ENCODE peak calls at places on chromosomes 11 and 22, in four cellular contexts. One of them, this sample, is unnamed.

GRCh38 chr11:63602296-63602695 is 11.9 kb downstream of the PLAAT3 start:
- DNase-seq in mesenchymal stem cell: no peak
- DNase-seq in keratinocyte: no peak
- DNase-seq in PC-3: no peak
- DNase-seq in this sample: peak; percentile 47

GRCh38 chr11:43648888-43649287 is 31.6 kb upstream of the HSD17B12 start:
- DNase-seq in PC-3: no peak
- DNase-seq in mesenchymal stem cell: no peak
- DNase-seq in keratinocyte: no peak
- DNase-seq in this sample: no peak

GRCh38 chr11:36354221-36355003 is 58.3 kb downstream of the PRR5L start:
- DNase-seq in keratinocyte: peak; percentile 60
- DNase-seq in mesenchymal stem cell: peak; percentile 33
- DNase-seq in PC-3: peak; percentile 47
- DNase-seq in this sample: no peak

GRCh38 chr11:61377461-61378160 is 14.8 kb upstream of the TMEM216 start:
- DNase-seq in keratinocyte: no peak
- DNase-seq in PC-3: no peak
- DNase-seq in mesenchymal stem cell: peak; percentile 78
- DNase-seq in this sample: peak; percentile 87

GRCh38 chr11:117613521-117613920 is 183.5 kb downstream of the DSCAML1 start:
- DNase-seq in keratinocyte: no peak
- DNase-seq in mesenchymal stem cell: no peak
- DNase-seq in PC-3: no peak
- DNase-seq in this sample: no peak

GRCh38 chr22:22031183-22031560 is 48.6 kb upstream of the TOP3B start:
- DNase-seq in keratinocyte: no peak
- DNase-seq in mesenchymal stem cell: no peak
- DNase-seq in PC-3: no peak
- DNase-seq in this sample: no peak

GRCh38 chr11:119031912-119032280 is 1.2 kb upstream of the SLC37A4 start:
- DNase-seq in PC-3: no peak
- DNase-seq in mesenchymal stem cell: no peak
- DNase-seq in keratinocyte: no peak
- DNase-seq in this sample: no peak

GRCh38 chr11:71490044-71490730 is 36.9 kb upstream of the KRTAP5-7 start:
- DNase-seq in keratinocyte: no peak
- DNase-seq in mesenchymal stem cell: no peak
- DNase-seq in PC-3: no peak
- DNase-seq in this sample: no peak

GRCh38 chr22:21691773-21692172 is 26.0 kb downstream of the PPIL2 start:
- DNase-seq in mesenchymal stem cell: no peak
- DNase-seq in keratinocyte: no peak
- DNase-seq in PC-3: no peak
- DNase-seq in this sample: no peak

GRCh38 chr11:77152846-77153245 is 24.8 kb downstream of the MYO7A start:
- DNase-seq in keratinocyte: no peak
- DNase-seq in PC-3: no peak
- DNase-seq in mesenchymal stem cell: no peak
- DNase-seq in this sample: peak; percentile 23

GRCh38 chr22:26835929-26836528 is 178.6 kb downstream of the MIAT start:
- DNase-seq in PC-3: peak; percentile 45
- DNase-seq in keratinocyte: no peak
- DNase-seq in mesenchymal stem cell: peak; percentile 34
- DNase-seq in this sample: peak; percentile 39

GRCh38 chr11:34650528-34650927 is 29.6 kb downstream of the EHF start:
- DNase-seq in PC-3: no peak
- DNase-seq in keratinocyte: no peak
- DNase-seq in mesenchymal stem cell: no peak
- DNase-seq in this sample: peak; percentile 43

GRCh38 chr11:19980957-19981669 is 179.2 kb downstream of the DBX1 start:
- DNase-seq in PC-3: no peak
- DNase-seq in keratinocyte: no peak
- DNase-seq in mesenchymal stem cell: peak; percentile 91
- DNase-seq in this sample: peak; percentile 86

GRCh38 chr11:66891849-66892660 is 35.2 kb downstream of the LRFN4 start:
- DNase-seq in mesenchymal stem cell: peak; percentile 94
- DNase-seq in keratinocyte: peak; percentile 96
- DNase-seq in PC-3: peak; percentile 99
- DNase-seq in this sample: peak; percentile 97

GRCh38 chr11:10511046-10511711 is 29.8 kb downstream of the RNF141 start:
- DNase-seq in mesenchymal stem cell: no peak
- DNase-seq in PC-3: no peak
- DNase-seq in keratinocyte: no peak
- DNase-seq in this sample: no peak

GRCh38 chr11:60719406-60719805 is 5.1 kb upstream of the MS4A18 start:
- DNase-seq in keratinocyte: no peak
- DNase-seq in PC-3: no peak
- DNase-seq in mesenchymal stem cell: no peak
- DNase-seq in this sample: no peak

GRCh38 chr11:45163956-45164575 is 17.6 kb downstream of the PRDM11 start:
- DNase-seq in PC-3: no peak
- DNase-seq in keratinocyte: no peak
- DNase-seq in mesenchymal stem cell: no peak
- DNase-seq in this sample: peak; percentile 60

GRCh38 chr11:38950882-38951281 is 2352.8 kb upstream of the RAG2 start:
- DNase-seq in mesenchymal stem cell: peak; percentile 1
- DNase-seq in keratinocyte: no peak
- DNase-seq in PC-3: peak; percentile 68
- DNase-seq in this sample: peak; percentile 24

GRCh38 chr11:110797453-110797852 is 85.2 kb upstream of the ARHGAP20 start:
- DNase-seq in keratinocyte: no peak
- DNase-seq in mesenchymal stem cell: no peak
- DNase-seq in PC-3: no peak
- DNase-seq in this sample: peak; percentile 65

DNA sequence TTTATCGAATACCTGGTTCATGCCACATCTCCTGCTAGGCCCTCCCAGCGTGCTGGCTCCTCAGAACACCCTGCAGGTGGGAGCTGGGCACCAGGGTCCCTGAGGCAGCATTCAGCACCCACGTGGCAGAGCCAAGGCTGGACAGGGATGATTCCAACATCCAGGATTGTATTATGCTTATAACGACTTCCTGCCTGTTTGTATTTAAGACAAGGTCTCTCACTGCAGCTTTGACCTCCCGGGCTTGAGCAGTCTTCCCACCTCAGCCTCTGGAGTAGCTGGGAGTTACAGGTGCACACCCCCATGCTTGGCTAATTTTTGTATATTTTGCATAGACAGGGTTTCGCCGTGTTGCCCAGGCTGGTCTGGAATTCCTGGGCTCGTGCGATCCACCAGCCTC is 64.7 kb upstream of the WNT7B start:
- DNase-seq in PC-3: no peak
- DNase-seq in keratinocyte: no peak
- DNase-seq in mesenchymal stem cell: no peak
- DNase-seq in this sample: no peak
- H3K4me1 ChIP-seq in PC-3: peaks cover 57% of the 10 kb centered on the region
- H3K4me1 ChIP-seq in keratinocyte: peaks cover 89% of the 10 kb centered on the region
- H3K4me1 ChIP-seq in mesenchymal stem cell: peaks cover 31% of the 10 kb centered on the region
- H3K4me1 ChIP-seq in this sample: peaks cover 25% of the 10 kb centered on the region

GRCh38 chr11:114090976-114091375 is 31.5 kb downstream of the ZBTB16 start:
- DNase-seq in mesenchymal stem cell: no peak
- DNase-seq in PC-3: no peak
- DNase-seq in keratinocyte: no peak
- DNase-seq in this sample: no peak

GRCh38 chr11:114092478-114092877 is 33.0 kb downstream of the ZBTB16 start:
- DNase-seq in PC-3: no peak
- DNase-seq in keratinocyte: no peak
- DNase-seq in mesenchymal stem cell: no peak
- DNase-seq in this sample: no peak

GRCh38 chr11:114092953-114093352 is 33.4 kb downstream of the ZBTB16 start:
- DNase-seq in keratinocyte: no peak
- DNase-seq in PC-3: no peak
- DNase-seq in mesenchymal stem cell: no peak
- DNase-seq in this sample: no peak

GRCh38 chr11:114090225-114090624 is 30.7 kb downstream of the ZBTB16 start:
- DNase-seq in keratinocyte: no peak
- DNase-seq in mesenchymal stem cell: no peak
- DNase-seq in PC-3: no peak
- DNase-seq in this sample: no peak

GRCh38 chr11:114091791-114092397 is 32.4 kb downstream of the ZBTB16 start:
- DNase-seq in PC-3: no peak
- DNase-seq in mesenchymal stem cell: peak; percentile 40
- DNase-seq in keratinocyte: no peak
- DNase-seq in this sample: no peak
- H2AFZ ChIP-seq in PC-3: no peak overlapping the region
- H2AFZ ChIP-seq in mesenchymal stem cell: peak overlapping the region; percentile 68
- H2AFZ ChIP-seq in keratinocyte: no peak overlapping the region
- H2AFZ ChIP-seq in this sample: no peak overlapping the region

GRCh38 chr22:24435861-24436351 is 8.5 kb downstream of the ADORA2A start:
- DNase-seq in keratinocyte: no peak
- DNase-seq in mesenchymal stem cell: no peak
- DNase-seq in PC-3: no peak
- DNase-seq in this sample: no peak
- H3K4me1 ChIP-seq in keratinocyte: peaks cover 17% of the 10 kb centered on the region
- H3K4me1 ChIP-seq in mesenchymal stem cell: peaks cover 23% of the 10 kb centered on the region
- H3K4me1 ChIP-seq in PC-3: peaks cover 3% of the 10 kb centered on the region
- H3K4me1 ChIP-seq in this sample: peaks cover 15% of the 10 kb centered on the region

GRCh38 chr11:64846998-64847666 is 2.7 kb upstream of the CDC42BPG start:
- DNase-seq in mesenchymal stem cell: peak; percentile 88
- DNase-seq in keratinocyte: peak; percentile 67
- DNase-seq in PC-3: peak; percentile 99
- DNase-seq in this sample: peak; percentile 74
- H2AFZ ChIP-seq in mesenchymal stem cell: no peak overlapping the region
- H2AFZ ChIP-seq in keratinocyte: no peak overlapping the region
- H2AFZ ChIP-seq in PC-3: no peak overlapping the region
- H2AFZ ChIP-seq in this sample: peak overlapping the region; percentile 16

GRCh38 chr11:16357776-16358175 is 1.4 kb upstream of the SOX6 start:
- DNase-seq in keratinocyte: no peak
- DNase-seq in PC-3: no peak
- DNase-seq in mesenchymal stem cell: no peak
- DNase-seq in this sample: no peak
- H3K4me1 ChIP-seq in keratinocyte: no peaks in the 10 kb centered on the region
- H3K4me1 ChIP-seq in PC-3: no peaks in the 10 kb centered on the region
- H3K4me1 ChIP-seq in mesenchymal stem cell: no peaks in the 10 kb centered on the region
- H3K4me1 ChIP-seq in this sample: no peaks in the 10 kb centered on the region

GRCh38 chr11:87820026-87820425 is 355.2 kb downstream of the RAB38 start:
- DNase-seq in keratinocyte: no peak
- DNase-seq in PC-3: peak; percentile 6
- DNase-seq in mesenchymal stem cell: no peak
- DNase-seq in this sample: peak; percentile 2
- H2AFZ ChIP-seq in keratinocyte: no peak overlapping the region
- H2AFZ ChIP-seq in PC-3: no peak overlapping the region
- H2AFZ ChIP-seq in mesenchymal stem cell: no peak overlapping the region
- H2AFZ ChIP-seq in this sample: no peak overlapping the region

DNA sequence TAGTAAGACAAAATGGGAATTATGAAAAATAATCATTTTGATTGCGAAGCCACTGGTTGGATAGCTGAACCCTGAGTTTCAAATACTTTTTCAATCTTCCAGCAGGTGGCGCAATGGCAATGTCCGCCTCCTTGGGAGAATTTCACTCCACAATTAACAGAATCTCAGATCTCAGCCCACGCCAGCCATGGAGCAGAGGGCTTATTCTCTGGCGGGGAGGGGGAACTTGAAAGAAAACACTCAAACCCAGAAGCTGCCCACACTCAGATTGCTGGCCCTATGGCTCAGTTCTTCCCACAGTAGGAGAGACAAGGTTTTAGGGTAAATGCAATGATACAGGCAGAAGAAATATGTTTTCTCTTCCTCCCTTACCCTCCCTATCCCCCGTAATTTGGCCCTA is 38.7 kb upstream of the RCN1 start:
- DNase-seq in PC-3: peak; percentile 74
- DNase-seq in mesenchymal stem cell: peak; percentile 57
- DNase-seq in keratinocyte: no peak
- DNase-seq in this sample: peak; percentile 70
- H3K4me1 ChIP-seq in PC-3: no peaks in the 10 kb centered on the region
- H3K4me1 ChIP-seq in mesenchymal stem cell: no peaks in the 10 kb centered on the region
- H3K4me1 ChIP-seq in keratinocyte: no peaks in the 10 kb centered on the region
- H3K4me1 ChIP-seq in this sample: no peaks in the 10 kb centered on the region

This sample was measured in fibroblast of lung.